ENCODE peak calls at places on chromosome 16, in eight cellular contexts. K, A, F, T, U, N, G and J are unnamed samples.

GRCh38 chr16:2194852-2195315 is 1.5 kb downstream of the CASKIN1 start:
- DNase-seq in N (no peak), K (peak), U (peak), T (no peak), G (no peak), A (no peak), F (peak), J (no peak)

GRCh38 chr16:11379420-11379819 is 34.2 kb downstream of the RMI2 start:
- DNase-seq in T (no peak), G (no peak), U (peak), N (no peak), F (peak), A (no peak), K (no peak), J (no peak)

GRCh38 chr16:24537474-24538337 is 1.7 kb upstream of the RBBP6 start:
- DNase-seq in F (no peak), T (no peak), K (no peak), G (no peak), A (no peak), N (no peak), U (no peak), J (no peak)

GRCh38 chr16:71396589-71396988 is 38.1 kb downstream of the CALB2 start:
- DNase-seq in K (no peak), A (no peak), T (no peak), G (no peak), N (no peak), F (no peak), U (no peak), J (no peak)

GRCh38 chr16:7086842-7087616 is 245.6 kb upstream of the RBFOX1 start:
- DNase-seq in U (peak), K (peak), G (peak), N (no peak), T (no peak), F (no peak), A (no peak), J (peak)

GRCh38 chr16:25014500-25015147 is 545 bp downstream of the ARHGAP17 start:
- DNase-seq in U (peak), T (no peak), A (no peak), F (peak), G (peak), N (no peak), K (peak), J (peak)

GRCh38 chr16:11876306-11876705 is 25.0 kb upstream of the RSL1D1 start:
- DNase-seq in A (no peak), U (no peak), N (no peak), T (no peak), K (no peak), G (no peak), F (no peak), J (no peak)

GRCh38 chr16:64416232-64417010 is 705.4 kb downstream of the CDH11 start:
- DNase-seq in A (peak), K (no peak), U (peak), F (no peak), N (no peak), G (no peak), T (no peak), J (no peak)

GRCh38 chr16:53090591-53091507 is 36.1 kb downstream of the CHD9 start:
- DNase-seq in A (peak), F (no peak), N (peak), T (no peak), K (no peak), U (peak), G (peak), J (no peak)

GRCh38 chr16:71297252-71297651 is 8.1 kb upstream of the CMTR2 start:
- DNase-seq in U (peak), T (no peak), G (no peak), N (no peak), A (no peak), F (no peak), K (no peak), J (no peak)

GRCh38 chr16:88941933-88942909 is 34.8 kb downstream of the CBFA2T3 start:
- DNase-seq in G (no peak), N (no peak), A (no peak), K (peak), U (no peak), T (no peak), F (peak), J (peak)

GRCh38 chr16:48176635-48177408 is 21.0 kb upstream of the ABCC12 start:
- DNase-seq in F (no peak), K (no peak), G (no peak), A (no peak), T (no peak), N (no peak), U (no peak), J (no peak)

GRCh38 chr16:81405702-81406113 is 38.9 kb upstream of the CMIP start:
- DNase-seq in F (no peak), G (no peak), A (peak), U (peak), K (no peak), T (peak), N (no peak), J (peak)

GRCh38 chr16:9415588-9415987 is 324.1 kb downstream of the HAPSTR1 start:
- DNase-seq in K (no peak), A (no peak), N (no peak), G (no peak), U (no peak), F (no peak), T (no peak), J (no peak)

GRCh38 chr16:57299009-57299718 is 14.7 kb upstream of the PLLP start:
- DNase-seq in F (no peak), T (no peak), G (no peak), A (peak), K (no peak), U (no peak), N (no peak), J (no peak)

GRCh38 chr16:88911946-88912310 is 45.5 kb upstream of the PABPN1L start:
- DNase-seq in G (no peak), N (no peak), U (no peak), F (no peak), A (no peak), K (no peak), T (no peak), J (no peak)

GRCh38 chr16:10655415-10655977 is 39.2 kb downstream of the TEKT5 start:
- DNase-seq in F (no peak), T (no peak), A (no peak), U (no peak), K (no peak), N (no peak), G (no peak), J (no peak)